ENCODE peak calls at places on chromosomes 12 and 14, in seven cellular contexts. One of them, this sample, is unnamed.
A peak's percentile ranks its signal among the peaks of the same experiment; 100 is the strongest.

GRCh38 chr14:58078068-58078467 is 73.9 kb downstream of the ARMH4 start:
- DNase-seq in HepG2: no peak
- DNase-seq in HCT116: no peak
- DNase-seq in SK-N-SH: no peak
- DNase-seq in GM12878: no peak
- DNase-seq in H1: no peak
- DNase-seq in K562: no peak
- DNase-seq in this sample: no peak

GRCh38 chr12:71846322-71846940 is 6.9 kb downstream of the TBC1D15 start:
- DNase-seq in HepG2: peak; percentile 33
- DNase-seq in HCT116: peak; percentile 13
- DNase-seq in SK-N-SH: peak; percentile 15
- DNase-seq in GM12878: no peak
- DNase-seq in H1: no peak
- DNase-seq in K562: peak; percentile 15
- DNase-seq in this sample: peak; percentile 74

GRCh38 chr12:68036642-68037041 is 47.4 kb downstream of the IFNG-AS1 start:
- DNase-seq in HepG2: no peak
- DNase-seq in HCT116: no peak
- DNase-seq in SK-N-SH: no peak
- DNase-seq in GM12878: no peak
- DNase-seq in H1: no peak
- DNase-seq in K562: no peak
- DNase-seq in this sample: no peak

GRCh38 chr12:59570134-59570533 is 25.7 kb upstream of the SLC16A7 start:
- DNase-seq in HepG2: no peak
- DNase-seq in HCT116: no peak
- DNase-seq in SK-N-SH: no peak
- DNase-seq in GM12878: no peak
- DNase-seq in H1: no peak
- DNase-seq in K562: no peak
- DNase-seq in this sample: no peak

GRCh38 chr12:63028951-63029350 is 94.0 kb upstream of the PPM1H start:
- DNase-seq in HepG2: no peak
- DNase-seq in HCT116: no peak
- DNase-seq in SK-N-SH: no peak
- DNase-seq in GM12878: no peak
- DNase-seq in H1: no peak
- DNase-seq in K562: no peak
- DNase-seq in this sample: no peak

GRCh38 chr14:27164139-27164538 is 566.3 kb upstream of the NOVA1 start:
- DNase-seq in HepG2: no peak
- DNase-seq in HCT116: no peak
- DNase-seq in SK-N-SH: no peak
- DNase-seq in GM12878: no peak
- DNase-seq in H1: no peak
- DNase-seq in K562: no peak
- DNase-seq in this sample: no peak

GRCh38 chr14:51554953-51555352 is 96.8 kb upstream of the FRMD6 start:
- DNase-seq in HepG2: no peak
- DNase-seq in HCT116: no peak
- DNase-seq in SK-N-SH: no peak
- DNase-seq in GM12878: no peak
- DNase-seq in H1: no peak
- DNase-seq in K562: no peak
- DNase-seq in this sample: peak; percentile 32

GRCh38 chr12:80825506-80825905 is 108.8 kb downstream of the MYF5 start:
- DNase-seq in HepG2: no peak
- DNase-seq in HCT116: no peak
- DNase-seq in SK-N-SH: no peak
- DNase-seq in GM12878: no peak
- DNase-seq in H1: no peak
- DNase-seq in K562: no peak
- DNase-seq in this sample: no peak

GRCh38 chr14:59347915-59348314 is 117.3 kb downstream of the GPR135 start:
- DNase-seq in HepG2: no peak
- DNase-seq in HCT116: no peak
- DNase-seq in SK-N-SH: no peak
- DNase-seq in GM12878: no peak
- DNase-seq in H1: no peak
- DNase-seq in K562: no peak
- DNase-seq in this sample: no peak

GRCh38 chr12:120497524-120498150 is 1.7 kb downstream of the DYNLL1 start:
- DNase-seq in HepG2: no peak
- DNase-seq in HCT116: no peak
- DNase-seq in SK-N-SH: no peak
- DNase-seq in GM12878: no peak
- DNase-seq in H1: no peak
- DNase-seq in K562: no peak
- DNase-seq in this sample: no peak

GRCh38 chr12:57713209-57713608 is 19.3 kb downstream of the OS9 start:
- DNase-seq in HepG2: no peak
- DNase-seq in HCT116: no peak
- DNase-seq in SK-N-SH: no peak
- DNase-seq in GM12878: no peak
- DNase-seq in H1: peak; percentile 32
- DNase-seq in K562: no peak
- DNase-seq in this sample: no peak

GRCh38 chr14:50839696-50840095 is 8.7 kb upstream of the NIN start:
- DNase-seq in HepG2: no peak
- DNase-seq in HCT116: no peak
- DNase-seq in SK-N-SH: no peak
- DNase-seq in GM12878: no peak
- DNase-seq in H1: no peak
- DNase-seq in K562: no peak
- DNase-seq in this sample: no peak

GRCh38 chr14:89221109-89221508 is 195.9 kb downstream of the FOXN3 start:
- DNase-seq in HepG2: no peak
- DNase-seq in HCT116: no peak
- DNase-seq in SK-N-SH: no peak
- DNase-seq in GM12878: no peak
- DNase-seq in H1: no peak
- DNase-seq in K562: no peak
- DNase-seq in this sample: no peak

GRCh38 chr12:15629761-15630160 is 159.4 kb downstream of the EPS8 start:
- DNase-seq in HepG2: no peak
- DNase-seq in HCT116: no peak
- DNase-seq in SK-N-SH: no peak
- DNase-seq in GM12878: no peak
- DNase-seq in H1: no peak
- DNase-seq in K562: no peak
- DNase-seq in this sample: no peak

GRCh38 chr12:7497661-7498060 is 5.9 kb downstream of the CD163 start:
- DNase-seq in HepG2: no peak
- DNase-seq in HCT116: no peak
- DNase-seq in SK-N-SH: no peak
- DNase-seq in GM12878: no peak
- DNase-seq in H1: no peak
- DNase-seq in K562: no peak
- DNase-seq in this sample: no peak

GRCh38 chr14:65282909-65283253 is 129.6 kb upstream of the FUT8 start:
- DNase-seq in HepG2: no peak
- DNase-seq in HCT116: no peak
- DNase-seq in SK-N-SH: no peak
- DNase-seq in GM12878: no peak
- DNase-seq in H1: no peak
- DNase-seq in K562: no peak
- DNase-seq in this sample: no peak

DNA sequence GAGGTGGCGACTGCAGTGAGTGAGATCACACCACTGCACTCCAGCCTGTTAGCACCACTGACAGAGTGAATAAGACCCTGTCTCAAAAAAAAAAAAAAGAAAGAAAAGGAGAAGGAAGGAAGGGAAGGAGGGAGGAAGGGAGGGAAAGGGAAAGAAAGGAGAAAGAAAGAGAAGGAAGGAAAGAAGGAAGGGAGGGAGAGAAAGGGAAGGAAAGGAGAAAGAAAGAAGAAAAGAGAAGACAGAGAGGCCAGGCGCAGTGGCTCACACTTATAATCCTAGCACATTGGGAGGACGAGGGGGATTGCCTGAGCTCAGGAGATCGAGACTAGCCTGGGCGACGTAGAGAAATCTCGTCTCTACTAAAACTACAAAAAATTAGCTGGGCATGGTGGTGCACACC is 13.2 kb downstream of the DCAF5 start:
- DNase-seq in HepG2: no peak
- DNase-seq in HCT116: no peak
- DNase-seq in SK-N-SH: no peak
- DNase-seq in GM12878: no peak
- DNase-seq in H1: no peak
- DNase-seq in K562: no peak
- DNase-seq in this sample: no peak
- TF ChIP-seq JUND in HepG2: no peak
- TF ChIP-seq JUND in HCT116: no peak
- TF ChIP-seq JUND in SK-N-SH: no peak
- TF ChIP-seq JUND in GM12878: no peak
- TF ChIP-seq JUND in H1: no peak
- TF ChIP-seq JUND in K562: no peak
- TF ChIP-seq JUND in this sample: no peak

GRCh38 chr12:86697916-86698315 is 441.7 kb upstream of the MGAT4C start:
- DNase-seq in HepG2: no peak
- DNase-seq in HCT116: no peak
- DNase-seq in SK-N-SH: no peak
- DNase-seq in GM12878: no peak
- DNase-seq in H1: no peak
- DNase-seq in K562: no peak
- DNase-seq in this sample: no peak

GRCh38 chr12:86698581-86698980 is 442.4 kb upstream of the MGAT4C start:
- DNase-seq in HepG2: no peak
- DNase-seq in HCT116: no peak
- DNase-seq in SK-N-SH: no peak
- DNase-seq in GM12878: no peak
- DNase-seq in H1: no peak
- DNase-seq in K562: no peak
- DNase-seq in this sample: no peak
- TF ChIP-seq JUND in HepG2: no peak
- TF ChIP-seq JUND in HCT116: no peak
- TF ChIP-seq JUND in SK-N-SH: no peak
- TF ChIP-seq JUND in GM12878: no peak
- TF ChIP-seq JUND in H1: no peak
- TF ChIP-seq JUND in K562: no peak
- TF ChIP-seq JUND in this sample: no peak

GRCh38 chr12:111753144-111753881 is 13.4 kb upstream of the ALDH2 start:
- DNase-seq in HepG2: peak; percentile 53
- DNase-seq in HCT116: peak; percentile 2
- DNase-seq in SK-N-SH: peak; percentile 95
- DNase-seq in GM12878: no peak
- DNase-seq in H1: peak; percentile 80
- DNase-seq in K562: peak; percentile 86
- DNase-seq in this sample: peak; percentile 93
- TF ChIP-seq JUND in HepG2: no peak
- TF ChIP-seq JUND in HCT116: no peak
- TF ChIP-seq JUND in SK-N-SH: no peak
- TF ChIP-seq JUND in GM12878: no peak
- TF ChIP-seq JUND in H1: no peak
- TF ChIP-seq JUND in K562: peak; percentile 23
- TF ChIP-seq JUND in this sample: no peak

DNA sequence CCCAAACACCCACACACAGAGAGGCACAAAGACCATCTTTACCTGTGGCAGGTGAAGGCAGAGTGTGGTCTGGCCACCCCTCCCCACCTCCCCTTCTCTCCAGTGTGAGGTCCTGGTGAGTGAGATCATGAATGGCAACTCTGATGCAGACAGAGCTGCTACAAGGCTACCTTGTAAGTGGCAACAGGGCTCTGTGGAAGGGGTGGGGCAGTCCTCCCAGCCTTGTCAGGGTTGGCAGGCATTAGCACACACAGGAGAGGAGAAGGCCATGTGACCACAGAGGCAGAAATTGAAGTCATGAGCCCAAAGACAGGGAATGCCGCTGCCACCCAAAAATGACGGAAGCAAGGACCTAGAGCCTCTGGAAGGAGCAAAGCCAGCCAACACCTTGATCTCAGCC is 30.7 kb downstream of the VWF start:
- DNase-seq in HepG2: no peak
- DNase-seq in HCT116: no peak
- DNase-seq in SK-N-SH: no peak
- DNase-seq in GM12878: no peak
- DNase-seq in H1: no peak
- DNase-seq in K562: no peak
- DNase-seq in this sample: no peak
- TF ChIP-seq JUND in HepG2: no peak
- TF ChIP-seq JUND in HCT116: no peak
- TF ChIP-seq JUND in SK-N-SH: no peak
- TF ChIP-seq JUND in GM12878: no peak
- TF ChIP-seq JUND in H1: no peak
- TF ChIP-seq JUND in K562: no peak
- TF ChIP-seq JUND in this sample: no peak

GRCh38 chr14:60722836-60723217 is 1.3 kb downstream of the SIX4 start:
- DNase-seq in HepG2: no peak
- DNase-seq in HCT116: no peak
- DNase-seq in SK-N-SH: no peak
- DNase-seq in GM12878: no peak
- DNase-seq in H1: no peak
- DNase-seq in K562: peak; percentile 36
- DNase-seq in this sample: peak; percentile 61

GRCh38 chr14:60721331-60722162 is 2.6 kb downstream of the SIX4 start:
- DNase-seq in HepG2: peak; percentile 67
- DNase-seq in HCT116: peak; percentile 54
- DNase-seq in SK-N-SH: peak; percentile 77
- DNase-seq in GM12878: no peak
- DNase-seq in H1: peak; percentile 78
- DNase-seq in K562: no peak
- DNase-seq in this sample: peak; percentile 87

GRCh38 chr14:60722163-60722835 is 1.9 kb downstream of the SIX4 start:
- DNase-seq in HepG2: peak; percentile 89
- DNase-seq in HCT116: no peak
- DNase-seq in SK-N-SH: peak; percentile 58
- DNase-seq in GM12878: no peak
- DNase-seq in H1: peak; percentile 82
- DNase-seq in K562: peak; percentile 54
- DNase-seq in this sample: peak; percentile 74

GRCh38 chr14:60724080-60724618 is at the start of gene SIX4:
- DNase-seq in HepG2: peak; percentile 84
- DNase-seq in HCT116: peak; percentile 78
- DNase-seq in SK-N-SH: peak; percentile 76
- DNase-seq in GM12878: no peak
- DNase-seq in H1: peak; percentile 77
- DNase-seq in K562: peak; percentile 83
- DNase-seq in this sample: peak; percentile 95

GRCh38 chr14:60723218-60724079 is 702 bp downstream of the SIX4 start:
- DNase-seq in HepG2: no peak
- DNase-seq in HCT116: no peak
- DNase-seq in SK-N-SH: peak; percentile 72
- DNase-seq in GM12878: no peak
- DNase-seq in H1: peak; percentile 75
- DNase-seq in K562: peak; percentile 16
- DNase-seq in this sample: peak; percentile 68
- TF ChIP-seq JUND in HepG2: no peak
- TF ChIP-seq JUND in HCT116: no peak
- TF ChIP-seq JUND in SK-N-SH: no peak
- TF ChIP-seq JUND in GM12878: no peak
- TF ChIP-seq JUND in H1: no peak
- TF ChIP-seq JUND in K562: no peak
- TF ChIP-seq JUND in this sample: no peak

This sample was measured in T47D.